ENCODE peak calls at places on chromosomes 7 and 10, in four cellular contexts. D is spleen, Z is GM23338, M is colonic mucosa. Y is an unnamed sample.

GRCh38 chr7:139453673-139454321 is 29.7 kb downstream of the KLRG2 start:
- DNase-seq in D (no peak), Z (no peak), M (no peak), Y (peak)

GRCh38 chr7:111041577-111041976 is 49.4 kb upstream of the LRRN3 start:
- DNase-seq in D (no peak), Z (no peak), M (no peak), Y (no peak)

GRCh38 chr7:21893401-21893800 is 52.3 kb downstream of the CDCA7L start:
- DNase-seq in D (no peak), Z (no peak), M (no peak), Y (no peak)

GRCh38 chr7:149624419-149625338 is 127.1 kb upstream of the ZNF746 start:
- DNase-seq in D (peak), Z (peak), M (peak), Y (peak)

GRCh38 chr7:92614586-92615237 is 24.5 kb upstream of the FAM133B start:
- DNase-seq in D (no peak), Z (no peak), M (no peak), Y (no peak)

GRCh38 chr10:132862485-132863420 is 76.8 kb upstream of the NKX6-2 start:
- DNase-seq in D (peak), Z (no peak), M (no peak), Y (no peak)

GRCh38 chr7:30934732-30935568 is 23.3 kb downstream of the AQP1 start:
- DNase-seq in D (peak), Z (no peak), M (peak), Y (no peak)

GRCh38 chr10:100894589-100895294 is 18.0 kb upstream of the SLF2 start:
- DNase-seq in D (no peak), Z (no peak), M (no peak), Y (no peak)

GRCh38 chr7:26620352-26620751 is 244.0 kb downstream of the SKAP2 start:
- DNase-seq in D (no peak), Z (peak), M (no peak), Y (peak)

GRCh38 chr10:78555128-78555527 is 513.6 kb upstream of the ZMIZ1 start:
- DNase-seq in D (no peak), Z (no peak), M (no peak), Y (no peak)

GRCh38 chr7:41733063-41733398 is 30.1 kb upstream of the INHBA start:
- DNase-seq in D (no peak), Z (no peak), M (no peak), Y (no peak)

GRCh38 chr7:41730668-41731067 is 27.8 kb upstream of the INHBA start:
- DNase-seq in D (no peak), Z (no peak), M (no peak), Y (no peak)

GRCh38 chr7:41731486-41732278 is 28.8 kb upstream of the INHBA start:
- DNase-seq in D (no peak), Z (no peak), M (no peak), Y (no peak)

GRCh38 chr7:41732279-41733062 is 29.6 kb upstream of the INHBA start:
- DNase-seq in D (peak), Z (peak), M (no peak), Y (no peak)
- TF ChIP-seq CTCF in D (no peak), Z (peak), M (no peak), Y (peak)

GRCh38 chr7:98831641-98832221 is 38.1 kb downstream of the TMEM130 start:
- DNase-seq in D (no peak), Z (peak), M (no peak), Y (peak)
- TF ChIP-seq CTCF in D (peak), Z (peak), M (peak), Y (peak)

GRCh38 chr7:127653396-127653795 is 1.4 kb downstream of the SND1 start:
- DNase-seq in D (no peak), Z (no peak), M (no peak), Y (no peak)

GRCh38 chr7:127651556-127652332 is at the start of gene SND1:
- DNase-seq in D (peak), Z (peak), M (peak), Y (peak)

GRCh38 chr7:127654404-127655392 is 2.7 kb downstream of the SND1 start:
- DNase-seq in D (no peak), Z (no peak), M (no peak), Y (no peak)

GRCh38 chr7:127650842-127651555 is 995 bp upstream of the SND1 start:
- DNase-seq in D (peak), Z (peak), M (no peak), Y (no peak)

DNA sequence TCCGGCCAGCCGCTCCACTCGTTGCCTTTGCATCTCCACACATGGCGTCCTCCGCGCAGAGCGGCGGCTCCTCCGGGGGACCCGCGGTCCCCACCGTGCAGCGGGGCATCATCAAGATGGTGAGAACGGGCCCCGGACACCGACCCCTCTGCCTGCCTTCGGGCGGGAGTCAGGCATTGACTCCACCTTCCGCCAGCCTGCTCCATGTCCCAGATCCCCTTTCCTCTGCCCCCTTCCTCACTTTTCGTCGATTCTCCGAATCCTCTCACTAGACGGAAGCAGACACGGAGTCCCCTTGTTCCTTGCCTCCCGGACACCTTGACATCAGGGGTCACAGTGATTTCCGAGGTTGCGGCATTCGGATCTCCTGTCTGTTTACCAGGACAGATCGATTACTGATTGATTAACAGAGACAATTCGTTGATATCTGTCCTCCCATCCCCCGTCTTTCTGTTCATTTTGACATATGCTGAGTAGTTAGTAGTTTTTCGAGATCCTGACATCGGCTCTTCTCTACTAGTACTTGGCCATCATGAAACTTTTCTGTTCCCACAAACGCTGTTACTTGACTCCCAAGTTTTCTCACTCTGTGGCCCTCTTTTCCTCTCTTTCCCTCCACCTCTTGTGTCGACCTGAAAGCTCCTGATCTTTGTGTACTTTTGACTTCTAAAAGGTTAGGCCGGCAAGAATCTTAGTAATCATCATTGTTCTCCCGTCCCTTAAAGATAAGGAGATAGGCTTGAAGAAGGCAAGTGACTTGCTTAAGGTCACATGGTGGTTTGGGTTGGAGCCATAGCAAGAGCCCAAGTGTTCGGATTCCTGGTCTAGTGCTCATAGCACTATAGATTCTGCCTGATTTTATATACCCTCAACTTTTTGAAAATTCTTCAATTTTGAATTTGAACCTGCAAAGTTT is 597 bp downstream of the SND1 start:
- DNase-seq in D (no peak), Z (peak), M (no peak), Y (no peak)
- TF ChIP-seq CTCF in D (no peak), Z (no peak), M (no peak), Y (no peak)

GRCh38 chr10:13942030-13942429 is 355.3 kb downstream of the PRPF18 start:
- DNase-seq in D (no peak), Z (no peak), M (no peak), Y (no peak)
- TF ChIP-seq CTCF in D (no peak), Z (no peak), M (no peak), Y (no peak)

DNA sequence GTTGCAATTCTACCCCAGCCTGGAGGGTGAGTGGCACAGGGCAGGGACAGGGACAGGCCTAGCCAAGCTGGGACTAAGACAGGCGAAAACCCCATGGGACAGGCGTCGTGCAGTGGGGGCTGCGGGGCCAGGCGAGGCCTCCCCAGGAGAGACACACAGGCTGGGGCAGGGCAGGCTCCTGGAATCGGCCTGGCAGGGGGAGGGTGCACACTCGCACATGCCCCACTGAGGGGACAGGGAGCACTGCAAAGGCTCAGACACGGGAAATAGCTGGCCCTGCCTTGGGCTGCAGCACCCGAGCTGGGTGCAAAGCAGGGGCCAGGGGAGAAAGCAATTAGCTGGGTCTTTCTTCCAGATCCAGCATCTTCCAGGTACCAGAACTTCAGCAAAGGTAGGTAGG is 10.4 kb downstream of the LAT2 start:
- DNase-seq in D (no peak), Z (no peak), M (no peak), Y (no peak)
- TF ChIP-seq CTCF in D (no peak), Z (no peak), M (no peak), Y (no peak)

GRCh38 chr10:90879062-90879461 is 7.3 kb downstream of the RPP30 start:
- DNase-seq in D (no peak), Z (no peak), M (no peak), Y (no peak)
- TF ChIP-seq CTCF in D (no peak), Z (no peak), M (no peak), Y (no peak)

GRCh38 chr7:6106140-6106904 is 75.1 kb downstream of the ANKRD61 start:
- DNase-seq in D (no peak), Z (peak), M (peak), Y (no peak)
- TF ChIP-seq CTCF in D (peak), Z (no peak), M (no peak), Y (no peak)

DNA sequence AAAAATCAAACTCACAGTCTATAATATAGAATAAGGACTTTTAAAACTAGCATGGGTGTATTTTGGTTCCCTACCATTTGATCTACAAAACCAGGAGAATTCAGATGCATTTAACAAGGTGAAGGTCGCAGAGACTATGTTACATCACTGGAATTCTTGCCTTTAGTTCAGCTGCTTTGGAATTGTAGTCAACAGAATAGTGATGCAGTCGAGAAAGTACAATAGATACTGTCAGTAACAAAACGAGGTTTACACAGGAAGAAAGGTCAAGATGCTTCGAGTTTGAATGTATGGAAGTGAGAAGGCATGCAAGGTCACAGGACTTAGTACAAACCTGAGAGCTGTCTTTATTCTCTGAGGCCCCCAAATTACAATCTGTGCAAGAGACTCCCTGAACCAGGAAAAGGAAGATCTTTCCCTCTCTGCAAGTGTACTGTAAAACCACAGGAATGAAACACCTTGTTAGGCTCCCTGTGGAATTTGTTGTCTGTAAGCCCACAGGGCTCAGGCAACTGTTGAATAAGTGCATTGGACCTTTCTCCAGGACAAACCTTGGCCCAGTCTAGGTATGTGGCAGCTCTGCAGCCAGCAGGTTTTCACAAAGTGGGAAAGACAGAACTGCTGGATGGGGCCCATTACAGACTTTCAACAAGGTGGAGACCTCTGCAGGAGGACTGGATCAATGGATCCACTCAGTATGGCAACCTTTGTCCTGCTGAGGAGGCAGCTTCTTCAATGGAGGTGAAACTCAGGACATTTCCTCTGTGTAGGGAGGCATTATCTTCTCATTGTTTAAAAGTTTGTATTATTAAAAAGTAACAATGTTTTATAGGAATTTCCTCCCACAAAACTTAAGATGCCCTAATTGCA is 101.1 kb upstream of the GSDME start:
- DNase-seq in D (no peak), Z (no peak), M (no peak), Y (no peak)
- TF ChIP-seq CTCF in D (no peak), Z (no peak), M (no peak), Y (no peak)

GRCh38 chr7:155251831-155252230 is 45.8 kb upstream of the INSIG1 start:
- DNase-seq in D (peak), Z (no peak), M (no peak), Y (no peak)

GRCh38 chr7:155252958-155253501 is 44.6 kb upstream of the INSIG1 start:
- DNase-seq in D (peak), Z (no peak), M (no peak), Y (no peak)

GRCh38 chr7:155255071-155255470 is 42.6 kb upstream of the INSIG1 start:
- DNase-seq in D (no peak), Z (no peak), M (no peak), Y (no peak)

GRCh38 chr7:155254018-155254417 is 43.7 kb upstream of the INSIG1 start:
- DNase-seq in D (peak), Z (no peak), M (no peak), Y (no peak)

DNA sequence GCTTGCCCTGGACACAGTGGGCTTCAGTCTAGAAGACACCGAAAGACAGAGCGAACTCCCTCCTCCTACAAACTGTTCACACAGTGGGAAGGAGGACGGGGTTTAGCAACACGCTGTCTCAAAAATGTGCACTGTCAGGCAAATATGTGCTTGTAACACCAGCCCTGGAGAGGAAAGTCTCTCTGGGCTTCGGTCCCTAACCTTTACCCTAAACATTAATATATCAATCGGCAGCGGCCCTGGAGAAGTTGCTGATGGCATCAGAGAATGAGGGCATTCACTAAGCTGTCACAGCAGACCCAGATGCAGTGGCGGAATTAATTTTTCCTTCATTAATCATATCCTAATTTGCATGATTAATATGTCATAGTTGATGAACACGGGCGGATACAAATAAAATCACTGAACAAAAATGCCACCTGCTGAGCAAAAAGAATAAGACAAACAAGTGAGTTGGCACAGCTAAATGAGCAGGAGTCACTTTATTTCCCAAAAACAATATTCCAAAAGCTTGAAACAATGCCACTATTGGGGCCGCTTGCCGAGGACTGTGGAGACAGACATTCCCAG is 45.2 kb upstream of the INSIG1 start:
- DNase-seq in D (peak), Z (no peak), M (no peak), Y (no peak)
- TF ChIP-seq CTCF in D (no peak), Z (no peak), M (no peak), Y (no peak)

Y was measured in glutamatergic neuron.